ENCODE peak calls at places on chromosomes 3 and 15, in four cellular contexts. One of them, this sample, is unnamed.

GRCh38 chr3:130459944-130460343 is 57.0 kb upstream of the COL6A6 start:
- DNase-seq in HT-29: no peak
- DNase-seq in RPMI8226: no peak
- DNase-seq in ovary: no peak
- DNase-seq in this sample: no peak

GRCh38 chr3:113231827-113232253 is 20.5 kb downstream of the BOC start:
- DNase-seq in HT-29: peak
- DNase-seq in RPMI8226: no peak
- DNase-seq in ovary: no peak
- DNase-seq in this sample: no peak

GRCh38 chr15:53837263-53837662 is 77.8 kb upstream of the WDR72 start:
- DNase-seq in HT-29: peak
- DNase-seq in RPMI8226: peak
- DNase-seq in ovary: no peak
- DNase-seq in this sample: peak

GRCh38 chr3:139251529-139251928 is 92.3 kb upstream of the MRPS22 start:
- DNase-seq in HT-29: no peak
- DNase-seq in RPMI8226: no peak
- DNase-seq in ovary: peak
- DNase-seq in this sample: no peak

GRCh38 chr15:60052796-60053195 is 48.7 kb downstream of the FOXB1 start:
- DNase-seq in HT-29: no peak
- DNase-seq in RPMI8226: no peak
- DNase-seq in ovary: no peak
- DNase-seq in this sample: no peak

GRCh38 chr15:39124925-39125625 is 455.8 kb upstream of the THBS1 start:
- DNase-seq in HT-29: no peak
- DNase-seq in RPMI8226: no peak
- DNase-seq in ovary: no peak
- DNase-seq in this sample: no peak

GRCh38 chr15:98217356-98217755 is 256.9 kb downstream of the ARRDC4 start:
- DNase-seq in HT-29: no peak
- DNase-seq in RPMI8226: no peak
- DNase-seq in ovary: no peak
- DNase-seq in this sample: no peak

GRCh38 chr3:142029052-142029642 is 120.2 kb downstream of the TFDP2 start:
- DNase-seq in HT-29: no peak
- DNase-seq in RPMI8226: no peak
- DNase-seq in ovary: no peak
- DNase-seq in this sample: peak

GRCh38 chr15:98124576-98124975 is 164.1 kb downstream of the ARRDC4 start:
- DNase-seq in HT-29: no peak
- DNase-seq in RPMI8226: no peak
- DNase-seq in ovary: no peak
- DNase-seq in this sample: no peak

GRCh38 chr15:85750319-85750806 is 44.4 kb downstream of the KLHL25 start:
- DNase-seq in HT-29: no peak
- DNase-seq in RPMI8226: no peak
- DNase-seq in ovary: peak
- DNase-seq in this sample: no peak

GRCh38 chr15:53114960-53115359 is 324.8 kb upstream of the ONECUT1 start:
- DNase-seq in HT-29: no peak
- DNase-seq in RPMI8226: no peak
- DNase-seq in ovary: no peak
- DNase-seq in this sample: no peak

GRCh38 chr3:53044371-53045106 is 1.3 kb downstream of the SFMBT1 start:
- DNase-seq in HT-29: peak
- DNase-seq in RPMI8226: peak
- DNase-seq in ovary: peak
- DNase-seq in this sample: peak

GRCh38 chr15:45943255-45943654 is 308.4 kb downstream of the SQOR start:
- DNase-seq in HT-29: no peak
- DNase-seq in RPMI8226: no peak
- DNase-seq in ovary: no peak
- DNase-seq in this sample: peak

GRCh38 chr3:185330238-185330637 is 32.7 kb upstream of the MAP3K13 start:
- DNase-seq in HT-29: no peak
- DNase-seq in RPMI8226: no peak
- DNase-seq in ovary: no peak
- DNase-seq in this sample: no peak

This sample was measured in NAMALWA.